ENCODE peak calls at places on chromosomes 5 and 9, in five cellular contexts. Y is T-helper 1 cell, I is memory B cell, J is nephron progenitor cell, A is neural crest cell. H is an unnamed sample.

GRCh38 chr5:115571441-115571878 is 26.9 kb upstream of the FEM1C start:
- DNase-seq in Y (no peak), I (no peak), J (no peak), A (no peak), H (peak; percentile 2)

GRCh38 chr5:67196537-67197059 is at the start of gene CD180:
- DNase-seq in Y (no peak), I (no peak), J (no peak), A (no peak), H (no peak)

GRCh38 chr5:56508249-56508648 is 275.1 kb upstream of the ANKRD55 start:
- DNase-seq in Y (no peak), I (no peak), J (no peak), A (no peak), H (no peak)

GRCh38 chr9:72551306-72551705 is 29.9 kb downstream of the TMC1 start:
- DNase-seq in Y (no peak), I (no peak), J (no peak), A (no peak), H (no peak)

GRCh38 chr9:113738898-113739604 is 137.1 kb upstream of the ZNF618 start:
- DNase-seq in Y (no peak), I (no peak), J (no peak), A (no peak), H (peak; percentile 36)

GRCh38 chr5:113199122-113199905 is 222.7 kb downstream of the DCP2 start:
- DNase-seq in Y (no peak), I (no peak), J (no peak), A (no peak), H (no peak)

GRCh38 chr9:136260521-136260920 is 14.9 kb upstream of the QSOX2 start:
- DNase-seq in Y (no peak), I (no peak), J (no peak), A (no peak), H (no peak)

GRCh38 chr9:114244570-114244969 is 78.3 kb upstream of the ORM1 start:
- DNase-seq in Y (no peak), I (no peak), J (no peak), A (no peak), H (no peak)

GRCh38 chr9:121278535-121279169 is 10.7 kb downstream of the GSN start:
- DNase-seq in Y (no peak), I (peak; percentile 34), J (peak; percentile 47), A (peak; percentile 48), H (peak; percentile 87)

GRCh38 chr5:167790462-167791260 is 500.8 kb upstream of the WWC1 start:
- DNase-seq in Y (no peak), I (no peak), J (no peak), A (no peak), H (no peak)

GRCh38 chr5:132822650-132823480 is 7.6 kb downstream of the SHROOM1 start:
- DNase-seq in Y (no peak), I (no peak), J (peak; percentile 73), A (no peak), H (peak; percentile 90)

GRCh38 chr5:82728931-82729717 is 348.1 kb downstream of the TMEM167A start:
- DNase-seq in Y (no peak), I (no peak), J (no peak), A (no peak), H (peak; percentile 64)

GRCh38 chr5:158431369-158432029 is 572.6 kb upstream of the CLINT1 start:
- DNase-seq in Y (no peak), I (no peak), J (no peak), A (no peak), H (peak; percentile 27)

GRCh38 chr9:114082017-114082735 is 4.1 kb upstream of the AMBP start:
- DNase-seq in Y (peak; percentile 52), I (peak; percentile 80), J (peak; percentile 95), A (peak; percentile 98), H (peak; percentile 96)

GRCh38 chr5:108028411-108028810 is 353.5 kb downstream of the FBXL17 start:
- DNase-seq in Y (no peak), I (no peak), J (peak; percentile 28), A (peak; percentile 18), H (peak; percentile 58)

GRCh38 chr5:34044950-34045525 is 2.0 kb upstream of the C1QTNF3 start:
- DNase-seq in Y (no peak), I (no peak), J (no peak), A (no peak), H (no peak)

GRCh38 chr9:95796029-95796428 is 79.5 kb upstream of the ERCC6L2 start:
- DNase-seq in Y (no peak), I (no peak), J (no peak), A (no peak), H (no peak)

GRCh38 chr9:20582150-20582549 is 40.1 kb downstream of the MLLT3 start:
- DNase-seq in Y (no peak), I (no peak), J (no peak), A (no peak), H (no peak)

GRCh38 chr9:126126807-126127206 is 199.8 kb upstream of the MVB12B start:
- DNase-seq in Y (no peak), I (peak; percentile 5), J (no peak), A (no peak), H (no peak)

GRCh38 chr9:3922846-3923245 is 377.0 kb downstream of the GLIS3 start:
- DNase-seq in Y (no peak), I (no peak), J (no peak), A (no peak), H (no peak)

GRCh38 chr9:38039090-38039906 is 29.7 kb downstream of the SHB start:
- DNase-seq in Y (no peak), I (no peak), J (peak; percentile 27), A (peak; percentile 20), H (no peak)

GRCh38 chr9:40927260-40927631 is 201.2 kb downstream of the FOXD4L6 start:
- DNase-seq in Y (no peak), I (no peak), J (no peak), A (no peak), H (no peak)

GRCh38 chr5:151742870-151743294 is 15.5 kb downstream of the ATOX1 start:
- DNase-seq in Y (no peak), I (no peak), J (peak; percentile 52), A (peak; percentile 44), H (peak; percentile 78)